ENCODE peak calls at places on chromosome 9, in four cellular contexts. B, O, R and M are unnamed samples.

GRCh38 chr9:6782981-6783380 is 25.2 kb downstream of the KDM4C start:
- DNase-seq in B (no peak), O (no peak), R (no peak), M (no peak)

GRCh38 chr9:36798350-36799065 is 225.8 kb downstream of the MELK start:
- DNase-seq in B (no peak), O (no peak), R (peak), M (no peak)

GRCh38 chr9:130265431-130266235 is at the start of gene HMCN2:
- DNase-seq in B (no peak), O (no peak), R (peak), M (peak)

GRCh38 chr9:134130503-134131375 is 5.1 kb upstream of the WDR5 start:
- DNase-seq in B (peak), O (no peak), R (no peak), M (peak)

GRCh38 chr9:127543221-127543620 is 68.9 kb upstream of the STXBP1 start:
- DNase-seq in B (no peak), O (no peak), R (no peak), M (no peak)

GRCh38 chr9:16458696-16459420 is 411.6 kb downstream of the BNC2 start:
- DNase-seq in B (peak), O (peak), R (no peak), M (no peak)

GRCh38 chr9:13898957-13899356 is 415.0 kb downstream of the NFIB start:
- DNase-seq in B (no peak), O (no peak), R (no peak), M (no peak)

GRCh38 chr9:98686961-98687855 is 21.5 kb downstream of the GABBR2 start:
- DNase-seq in B (no peak), O (no peak), R (no peak), M (no peak)

GRCh38 chr9:94899464-94900221 is 173.1 kb downstream of the AOPEP start:
- DNase-seq in B (no peak), O (no peak), R (no peak), M (no peak)

GRCh38 chr9:23571414-23572104 is 254.5 kb downstream of the ELAVL2 start:
- DNase-seq in B (no peak), O (no peak), R (no peak), M (no peak)

GRCh38 chr9:108844856-108845255 is 10.9 kb downstream of the ACTL7B start:
- DNase-seq in B (no peak), O (no peak), R (no peak), M (no peak)

GRCh38 chr9:109751253-109751652 is 28.7 kb upstream of the PALM2AKAP2 start:
- DNase-seq in B (peak), O (no peak), R (no peak), M (no peak)

GRCh38 chr9:120933310-120934044 is 6.9 kb upstream of the TRAF1 start:
- DNase-seq in B (no peak), O (peak), R (no peak), M (no peak)

GRCh38 chr9:115845648-115846312 is 307.8 kb upstream of the PAPPA start:
- DNase-seq in B (peak), O (no peak), R (no peak), M (no peak)

GRCh38 chr9:115161431-115161830 is 43.5 kb upstream of the TNC start:
- DNase-seq in B (no peak), O (no peak), R (no peak), M (no peak)

GRCh38 chr9:86082870-86083269 is 16.5 kb downstream of the GOLM1 start:
- DNase-seq in B (no peak), O (no peak), R (no peak), M (no peak)

GRCh38 chr9:749712-750111 is 91.8 kb upstream of the DMRT1 start:
- DNase-seq in B (no peak), O (no peak), R (no peak), M (no peak)

GRCh38 chr9:34045903-34046302 is 2.8 kb downstream of the UBAP2 start:
- DNase-seq in B (no peak), O (no peak), R (no peak), M (no peak)

GRCh38 chr9:69265891-69266290 is 59.1 kb upstream of the ENTREP1 start:
- DNase-seq in B (peak), O (no peak), R (no peak), M (no peak)

GRCh38 chr9:23314247-23314646 is 511.8 kb downstream of the ELAVL2 start:
- DNase-seq in B (no peak), O (no peak), R (no peak), M (no peak)

GRCh38 chr9:72577212-72577753 is 55.9 kb downstream of the TMC1 start:
- DNase-seq in B (peak), O (no peak), R (no peak), M (no peak)

GRCh38 chr9:12739014-12739413 is 35.8 kb upstream of the LURAP1L start:
- DNase-seq in B (peak), O (no peak), R (no peak), M (no peak)

GRCh38 chr9:109471994-109472393 is 26.1 kb downstream of the PTPN3 start:
- DNase-seq in B (no peak), O (no peak), R (no peak), M (no peak)

GRCh38 chr9:109198736-109199384 is 31.8 kb upstream of the FRRS1L start:
- DNase-seq in B (no peak), O (no peak), R (peak), M (no peak)

GRCh38 chr9:69222953-69223352 is 48.9 kb downstream of the TJP2 start:
- DNase-seq in B (no peak), O (no peak), R (no peak), M (no peak)

GRCh38 chr9:81032030-81032572 is 657.2 kb downstream of the TLE1 start:
- DNase-seq in B (peak), O (no peak), R (no peak), M (no peak)

GRCh38 chr9:38067892-38068615 is 973 bp downstream of the SHB start:
- DNase-seq in B (no peak), O (no peak), R (peak), M (no peak)

GRCh38 chr9:127448112-127448805 is 2.9 kb downstream of the RPL12 start:
- DNase-seq in B (no peak), O (no peak), R (no peak), M (no peak)

GRCh38 chr9:130290353-130291181 is 25.0 kb downstream of the HMCN2 start:
- DNase-seq in B (no peak), O (no peak), R (no peak), M (no peak)

GRCh38 chr9:76321185-76321828 is 72.9 kb downstream of the RFK start:
- DNase-seq in B (peak), O (no peak), R (no peak), M (no peak)

GRCh38 chr9:93319301-93319991 is 132.0 kb upstream of the FAM120A start:
- DNase-seq in B (no peak), O (no peak), R (no peak), M (no peak)

GRCh38 chr9:81125446-81126092 is 563.8 kb downstream of the TLE1 start:
- DNase-seq in B (peak), O (no peak), R (no peak), M (no peak)

GRCh38 chr9:33165263-33166151 is 1.6 kb downstream of the B4GALT1 start:
- DNase-seq in B (peak), O (peak), R (peak), M (no peak)

GRCh38 chr9:114448706-114449105 is 56.6 kb downstream of the WHRN start:
- DNase-seq in B (peak), O (no peak), R (no peak), M (no peak)

GRCh38 chr9:135083831-135084230 is 3.6 kb upstream of the OLFM1 start:
- DNase-seq in B (no peak), O (no peak), R (no peak), M (no peak)

GRCh38 chr9:136354592-136355085 is 8.9 kb downstream of the DNLZ start:
- DNase-seq in B (peak), O (no peak), R (peak), M (no peak)

GRCh38 chr9:90141723-90142122 is 500.9 kb downstream of the DIRAS2 start:
- DNase-seq in B (peak), O (no peak), R (no peak), M (no peak)

GRCh38 chr9:83520292-83520691 is 17.9 kb downstream of the FRMD3 start:
- DNase-seq in B (no peak), O (no peak), R (no peak), M (no peak)

GRCh38 chr9:83526901-83527300 is 11.3 kb downstream of the FRMD3 start:
- DNase-seq in B (no peak), O (no peak), R (no peak), M (no peak)

GRCh38 chr9:83526221-83526620 is 12.0 kb downstream of the FRMD3 start:
- DNase-seq in B (no peak), O (no peak), R (no peak), M (no peak)

GRCh38 chr9:83521017-83521810 is 17.0 kb downstream of the FRMD3 start:
- DNase-seq in B (no peak), O (no peak), R (no peak), M (no peak)

GRCh38 chr9:83523684-83524083 is 14.5 kb downstream of the FRMD3 start:
- DNase-seq in B (no peak), O (no peak), R (no peak), M (no peak)
- TF ChIP-seq CHD1 in B (no peak), O (no peak), R (no peak), M (no peak)

DNA sequence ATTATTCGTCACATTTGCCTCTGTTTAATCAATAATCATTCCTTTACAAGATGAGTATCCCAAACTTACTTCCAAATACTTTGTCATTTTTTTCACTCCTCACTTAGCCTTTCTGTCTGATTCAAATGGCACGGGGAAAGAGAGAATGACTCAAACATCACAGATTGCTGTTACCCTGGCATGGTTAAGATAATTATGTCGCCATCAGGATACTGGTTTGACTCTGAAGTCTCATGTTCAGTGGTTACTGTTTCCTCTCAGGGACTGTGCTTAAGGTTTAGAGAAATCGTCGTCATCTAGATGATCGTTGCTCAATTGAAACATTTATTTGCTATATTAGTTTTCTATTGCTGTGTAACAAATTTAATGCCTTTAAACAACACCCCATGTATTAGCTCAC is 45.2 kb upstream of the RAD23B start:
- DNase-seq in B (no peak), O (no peak), R (no peak), M (no peak)
- TF ChIP-seq CHD1 in B (no peak), O (no peak), R (no peak), M (no peak)

GRCh38 chr9:129093602-129094386 is 12.9 kb downstream of the DOLPP1 start:
- DNase-seq in B (no peak), O (no peak), R (no peak), M (no peak)
- TF ChIP-seq CHD1 in B (no peak), O (no peak), R (no peak), M (no peak)

DNA sequence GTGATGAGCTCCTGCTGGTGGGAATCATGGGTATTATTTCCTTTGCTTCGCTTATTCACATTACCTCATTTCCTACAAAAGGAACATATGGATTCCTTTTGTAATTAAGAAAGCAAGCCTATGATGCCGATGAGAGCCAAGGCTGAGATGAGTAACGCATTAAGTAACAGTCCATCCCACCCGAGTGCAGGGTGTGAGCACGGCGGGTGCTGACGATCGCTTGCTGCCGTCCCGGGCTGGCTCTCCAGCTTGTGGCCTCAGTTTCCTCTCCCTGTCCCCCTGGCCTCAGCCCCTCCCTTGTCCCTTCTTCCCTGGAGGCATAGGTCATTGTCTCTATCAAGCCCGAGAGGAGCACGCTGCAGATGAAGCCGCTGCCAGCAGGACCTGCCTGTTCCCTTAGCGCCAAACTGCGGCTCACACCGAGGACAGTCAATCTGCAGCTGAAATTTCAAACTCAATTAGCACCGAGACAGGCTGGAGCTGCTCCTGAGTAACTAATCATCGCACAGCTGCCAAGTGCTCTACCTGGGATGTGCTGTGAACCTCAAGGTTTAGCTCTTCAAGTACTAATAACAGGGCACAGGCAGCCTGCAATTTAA is 115.1 kb upstream of the RAPGEF1 start:
- DNase-seq in B (peak), O (no peak), R (no peak), M (no peak)
- TF ChIP-seq CHD1 in B (no peak), O (no peak), R (no peak), M (no peak)

GRCh38 chr9:78714591-78714990 is 417.7 kb downstream of the PSAT1 start:
- DNase-seq in B (no peak), O (no peak), R (no peak), M (no peak)
- TF ChIP-seq CHD1 in B (no peak), O (no peak), R (no peak), M (no peak)

GRCh38 chr9:92097997-92098482 is 17.2 kb downstream of the SPTLC1 start:
- DNase-seq in B (peak), O (peak), R (no peak), M (peak)
- TF ChIP-seq CHD1 in B (no peak), O (no peak), R (no peak), M (no peak)

DNA sequence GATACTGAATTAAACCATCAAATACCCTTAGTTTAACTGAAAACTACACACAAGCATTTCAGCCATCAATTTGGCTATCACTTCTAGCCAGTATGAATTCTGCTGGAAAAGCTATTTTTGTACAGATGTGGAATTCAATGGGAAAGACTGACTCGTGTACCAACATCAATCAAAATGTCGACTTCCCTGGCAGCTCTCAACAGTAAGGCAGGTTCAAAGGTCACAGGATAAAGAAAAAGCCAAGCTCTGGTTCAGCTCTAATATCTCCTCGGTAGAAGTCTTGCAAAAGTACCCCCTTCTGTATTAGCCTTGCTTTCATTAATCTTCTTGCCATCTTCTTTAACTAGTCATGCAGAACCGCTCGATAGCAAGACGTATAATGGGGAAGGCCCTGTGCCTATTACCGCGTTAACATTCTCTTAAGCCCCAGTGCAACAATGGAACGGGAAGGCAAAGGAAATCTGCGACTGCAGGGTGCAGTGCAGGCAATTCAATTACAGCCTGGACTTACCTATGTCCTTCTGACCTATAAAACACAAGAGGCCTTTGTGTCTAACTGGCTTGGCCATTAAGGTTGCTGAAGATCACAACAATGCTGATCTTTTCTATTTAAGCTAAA is 201.2 kb downstream of the GAPVD1 start:
- DNase-seq in B (peak), O (no peak), R (no peak), M (no peak)
- TF ChIP-seq CHD1 in B (no peak), O (no peak), R (no peak), M (no peak)